ENCODE peak calls at places on chromosomes 4 and X, in four cellular contexts. P is SK-N-SH, W is K562, U is GM12878. D is an unnamed sample. For H3K4me1, the result is how much of the 10 kb centered on the place peaks cover.

GRCh38 chrX:66731398-66731797 is 92.5 kb upstream of the EDA2R start:
- DNase-seq in P (peak), W (peak), U (peak), D (no peak)

GRCh38 chr4:5238106-5238505 is 186.8 kb downstream of the STK32B start:
- DNase-seq in P (no peak), W (no peak), U (no peak), D (no peak)

GRCh38 chr4:54440394-54441223 is 211.5 kb downstream of the PDGFRA start:
- DNase-seq in P (peak), W (peak), U (no peak), D (no peak)

GRCh38 chrX:133475521-133475920 is 60.2 kb upstream of the GPC4 start:
- DNase-seq in P (no peak), W (no peak), U (no peak), D (no peak)

GRCh38 chr4:142840516-142841123 is 5.5 kb downstream of the INPP4B start:
- DNase-seq in P (peak), W (no peak), U (no peak), D (no peak)

GRCh38 chrX:151773434-151773833 is 38.9 kb downstream of the CNGA2 start:
- DNase-seq in P (no peak), W (peak), U (no peak), D (no peak)

GRCh38 chrX:18426004-18426320 is 554 bp downstream of the CDKL5 start:
- DNase-seq in P (no peak), W (no peak), U (no peak), D (no peak)

GRCh38 chr4:153529646-153530045 is 63.5 kb downstream of the TMEM131L start:
- DNase-seq in P (no peak), W (no peak), U (no peak), D (no peak)

GRCh38 chr4:20839957-20840356 is 139.7 kb downstream of the PACRGL start:
- DNase-seq in P (no peak), W (no peak), U (no peak), D (no peak)

GRCh38 chr4:123785515-123785914 is 388.9 kb downstream of the SPRY1 start:
- DNase-seq in P (no peak), W (no peak), U (no peak), D (no peak)

GRCh38 chr4:77360451-77360850 is 203.4 kb downstream of the CCNG2 start:
- DNase-seq in P (no peak), W (no peak), U (no peak), D (no peak)

GRCh38 chr4:7134737-7135388 is 57.5 kb upstream of the SORCS2 start:
- DNase-seq in P (no peak), W (no peak), U (no peak), D (no peak)

GRCh38 chr4:10087152-10087791 is 29.3 kb downstream of the WDR1 start:
- DNase-seq in P (no peak), W (no peak), U (no peak), D (no peak)

GRCh38 chr4:15691346-15692140 is 9.9 kb downstream of the FAM200B start:
- DNase-seq in P (no peak), W (no peak), U (no peak), D (no peak)

GRCh38 chr4:173332963-173333657 is 1.0 kb downstream of the HMGB2 start:
- DNase-seq in P (no peak), W (no peak), U (no peak), D (no peak)

GRCh38 chrX:12962041-12962504 is 12.8 kb upstream of the TMSB4X start:
- DNase-seq in P (no peak), W (no peak), U (no peak), D (no peak)

GRCh38 chrX:8728932-8729331 is 3.0 kb downstream of the ANOS1 start:
- DNase-seq in P (no peak), W (no peak), U (no peak), D (no peak)

GRCh38 chr4:109820563-109820962 is 5.0 kb downstream of the GAR1 start:
- DNase-seq in P (no peak), W (no peak), U (no peak), D (no peak)

GRCh38 chr4:102610476-102610875 is 109.3 kb downstream of the NFKB1 start:
- DNase-seq in P (no peak), W (no peak), U (no peak), D (no peak)
- H3K4me1 ChIP-seq in P (under half), W (under half), U (under half), D (under half)

GRCh38 chr4:180615746-180616145 is 1627.5 kb upstream of the TENM3 start:
- DNase-seq in P (no peak), W (no peak), U (no peak), D (no peak)
- TF ChIP-seq CTCF in P (no peak), W (no peak), U (no peak), D (no peak)

GRCh38 chr4:86155766-86156165 is 204.1 kb downstream of the MAPK10 start:
- DNase-seq in P (no peak), W (no peak), U (no peak), D (no peak)

GRCh38 chr4:86159216-86159615 is 200.6 kb downstream of the MAPK10 start:
- DNase-seq in P (no peak), W (no peak), U (no peak), D (no peak)

GRCh38 chr4:86160423-86160822 is 199.4 kb downstream of the MAPK10 start:
- DNase-seq in P (no peak), W (no peak), U (no peak), D (no peak)

GRCh38 chr4:86152454-86152853 is 207.4 kb downstream of the MAPK10 start:
- DNase-seq in P (no peak), W (no peak), U (no peak), D (no peak)

DNA sequence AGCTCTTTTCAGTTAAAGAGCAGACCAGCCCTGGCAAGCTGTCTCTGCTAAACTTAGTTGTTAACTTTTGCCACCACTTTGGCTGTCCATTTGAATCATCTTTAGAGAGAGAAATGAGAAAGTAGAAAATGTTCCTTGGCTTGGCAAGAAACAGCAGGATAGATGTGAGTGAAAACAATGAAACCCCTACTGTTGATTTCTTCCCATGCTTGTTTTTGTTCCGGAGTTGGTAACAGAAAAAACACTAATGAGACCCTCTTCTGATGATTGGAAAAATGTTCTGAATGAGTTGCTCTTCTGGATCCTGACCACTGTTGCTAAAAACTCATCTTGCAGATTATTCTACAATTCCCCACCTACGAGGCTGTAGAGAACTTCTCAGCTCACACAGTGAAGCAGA is 203.3 kb downstream of the MAPK10 start:
- DNase-seq in P (no peak), W (no peak), U (no peak), D (no peak)
- TF ChIP-seq SIN3A in P (no peak), W (no peak), U (no peak), D (no peak)

GRCh38 chr4:38049545-38050170 is 89.5 kb downstream of the PTTG2 start:
- DNase-seq in P (no peak), W (no peak), U (no peak), D (no peak)

GRCh38 chr4:38056024-38056685 is 96.0 kb downstream of the PTTG2 start:
- DNase-seq in P (no peak), W (no peak), U (no peak), D (no peak)

GRCh38 chr4:38046735-38047487 is 86.7 kb downstream of the PTTG2 start:
- DNase-seq in P (no peak), W (no peak), U (no peak), D (no peak)

GRCh38 chr4:38055566-38055965 is 95.4 kb downstream of the PTTG2 start:
- DNase-seq in P (peak), W (no peak), U (no peak), D (no peak)

DNA sequence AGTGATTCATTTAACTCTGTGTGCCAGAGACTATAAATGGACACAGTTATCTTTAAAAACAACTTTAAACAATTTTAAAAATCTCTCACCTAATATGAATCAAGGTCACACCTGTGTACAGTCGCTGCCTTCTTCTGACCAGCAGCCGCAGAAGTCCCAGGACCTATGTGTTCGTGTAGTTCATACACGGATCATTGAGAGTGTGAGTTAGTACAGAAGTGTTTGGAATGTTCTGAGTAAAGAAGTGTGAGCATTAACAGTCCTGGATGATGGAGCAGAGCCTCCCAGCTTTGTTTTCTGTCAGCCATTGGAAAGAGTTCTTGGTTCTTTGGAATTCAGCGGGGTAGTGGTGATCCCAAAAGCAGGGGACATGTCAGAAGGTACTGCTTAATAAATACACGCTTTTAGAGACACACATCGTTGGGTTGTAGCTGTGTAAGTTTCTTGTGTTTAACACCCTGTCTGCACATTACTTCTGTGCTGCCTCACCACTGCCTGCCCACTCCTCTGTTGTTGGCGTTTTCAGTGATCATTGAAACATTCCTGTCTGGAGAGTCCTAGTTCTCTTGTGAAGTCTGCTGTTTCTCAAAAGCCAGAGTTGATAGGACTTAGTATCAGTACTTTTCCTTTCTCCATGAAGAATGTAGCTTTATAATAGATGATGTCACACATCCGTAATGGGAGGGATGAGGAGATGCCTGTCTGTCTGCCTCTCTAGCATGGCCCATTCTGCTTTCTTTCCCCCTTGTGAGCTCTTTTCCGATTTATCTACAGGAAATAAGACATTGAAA is 90.6 kb downstream of the PTTG2 start:
- DNase-seq in P (no peak), W (no peak), U (no peak), D (no peak)
- H3K4me1 ChIP-seq in P (under half), W (under half), U (under half), D (under half)

DNA sequence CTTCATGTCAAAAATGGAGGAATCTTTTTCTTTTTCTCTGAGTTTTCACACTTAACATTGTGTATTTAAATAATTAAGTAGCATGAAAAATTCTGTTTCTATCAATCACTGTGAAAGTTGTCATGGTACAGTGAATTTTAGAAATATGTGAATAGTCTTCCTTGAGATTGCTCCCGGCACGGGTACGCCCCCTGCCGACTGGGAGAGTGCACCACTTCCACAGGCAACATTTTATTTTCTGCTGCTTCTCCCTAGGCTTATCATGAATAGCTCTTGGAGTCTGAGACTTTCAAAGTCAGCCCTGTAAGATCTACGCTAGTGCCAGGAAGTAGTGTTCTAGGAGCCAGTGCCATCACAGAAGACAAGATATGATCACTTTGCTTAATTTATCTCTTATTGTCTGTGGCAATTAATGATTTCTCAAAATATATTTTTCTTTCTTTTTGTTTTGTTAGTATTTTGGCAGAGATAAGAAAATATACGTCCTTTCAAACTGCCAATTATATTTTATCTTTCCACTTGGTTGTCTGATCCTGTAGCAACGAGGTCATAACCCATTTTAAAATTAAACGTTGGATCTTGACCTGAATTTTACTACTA is 763.8 kb upstream of the AADAT start:
- DNase-seq in P (peak), W (peak), U (peak), D (peak)
- TF ChIP-seq CTCF in P (peak), W (no peak), U (peak), D (peak)

DNA sequence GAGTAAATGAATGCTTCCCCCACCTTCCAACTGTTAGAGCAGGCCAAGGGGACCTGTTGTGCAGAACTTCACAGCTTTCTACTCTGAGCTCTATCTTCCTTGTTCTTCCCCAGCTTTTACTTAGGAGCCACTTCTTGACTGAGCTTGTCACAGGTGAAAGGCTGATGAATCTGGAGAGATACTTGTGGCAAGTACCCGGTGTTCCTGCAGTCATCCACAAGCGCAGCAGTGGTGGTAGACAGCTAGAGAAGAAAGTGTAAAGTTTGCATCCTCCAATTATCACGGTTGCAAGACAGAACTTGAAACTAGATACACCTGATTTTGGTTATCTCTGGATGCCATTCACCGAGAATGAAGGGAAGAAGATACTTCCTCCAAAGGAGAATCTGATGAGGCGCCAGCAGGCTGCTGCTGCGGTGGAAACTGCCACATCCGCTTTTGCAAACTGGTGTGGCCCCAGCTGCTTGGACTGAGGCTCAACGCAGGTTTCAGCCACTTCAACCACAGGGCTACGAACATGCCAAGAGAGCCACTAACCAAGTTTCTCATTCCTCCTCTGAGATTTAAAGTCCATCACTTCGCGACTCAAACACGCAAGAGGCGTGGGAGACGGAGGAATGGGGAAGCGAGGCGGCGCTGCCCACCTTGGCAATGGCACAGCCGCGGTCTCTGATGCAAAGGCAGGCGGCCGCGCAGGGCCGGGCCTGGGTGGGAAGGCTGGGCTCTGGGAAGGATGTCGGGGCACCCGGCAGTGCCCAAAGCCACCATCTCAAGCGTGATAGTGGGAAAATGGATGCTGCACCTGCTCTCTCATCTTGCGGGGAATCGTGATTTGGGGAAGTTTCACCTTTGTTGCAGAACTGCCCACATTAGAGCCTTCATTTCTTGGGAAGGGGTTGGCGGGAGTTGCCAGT is 1.3 kb upstream of the FHIP1A start:
- DNase-seq in P (peak), W (no peak), U (peak), D (no peak)
- TF ChIP-seq SIN3A in P (no peak), W (no peak), U (no peak), D (no peak)

D was measured in Panc1.